ENCODE peak calls at places on chromosomes 16 and 17, in nine cellular contexts. S, A, Y, Q, V, H, M, J and N are unnamed samples.

GRCh38 chr17:78789663-78790181 is 7.6 kb upstream of the CYTH1 start:
- DNase-seq in S (no peak), A (peak; percentile 79), Y (no peak), Q (peak; percentile 87), V (no peak), H (no peak), M (no peak), J (peak; percentile 70), N (peak; percentile 93)

GRCh38 chr16:30761427-30761927 is 385 bp downstream of the CFAP119 start:
- DNase-seq in S (no peak), A (peak; percentile 30), Y (peak; percentile 70), Q (no peak), V (peak; percentile 23), H (no peak), M (no peak), J (peak; percentile 70), N (peak; percentile 59)

GRCh38 chr17:39928868-39929651 is 1.5 kb downstream of the LRRC3C start:
- DNase-seq in S (no peak), A (peak; percentile 97), Y (no peak), Q (no peak), V (no peak), H (no peak), M (peak; percentile 24), J (no peak), N (no peak)

GRCh38 chr17:36705651-36706436 is 104.5 kb downstream of the MRM1 start:
- DNase-seq in S (no peak), A (peak; percentile 38), Y (peak; percentile 72), Q (peak; percentile 66), V (no peak), H (no peak), M (no peak), J (no peak), N (peak; percentile 64)

GRCh38 chr17:40035162-40035559 is 19.0 kb downstream of the MED24 start:
- DNase-seq in S (no peak), A (peak; percentile 60), Y (peak; percentile 76), Q (peak; percentile 72), V (no peak), H (no peak), M (no peak), J (no peak), N (no peak)

GRCh38 chr16:78303946-78304345 is 204.5 kb downstream of the WWOX start:
- DNase-seq in S (no peak), A (peak; percentile 4), Y (no peak), Q (no peak), V (no peak), H (no peak), M (no peak), J (no peak), N (no peak)

GRCh38 chr17:77438241-77439204 is 297.8 kb downstream of the SEC14L1 start:
- DNase-seq in S (no peak), A (no peak), Y (no peak), Q (no peak), V (no peak), H (no peak), M (no peak), J (no peak), N (no peak)

GRCh38 chr17:2957631-2958286 is 105.6 kb downstream of the OR1D5 start:
- DNase-seq in S (no peak), A (peak; percentile 76), Y (no peak), Q (no peak), V (no peak), H (no peak), M (no peak), J (peak; percentile 13), N (peak; percentile 16)

GRCh38 chr16:81415757-81416156 is 28.9 kb upstream of the CMIP start:
- DNase-seq in S (no peak), A (no peak), Y (no peak), Q (no peak), V (no peak), H (no peak), M (no peak), J (no peak), N (no peak)

GRCh38 chr17:51397361-51398127 is 137.2 kb downstream of the UTP18 start:
- DNase-seq in S (no peak), A (peak; percentile 30), Y (no peak), Q (no peak), V (no peak), H (no peak), M (peak; percentile 54), J (no peak), N (no peak)

GRCh38 chr17:36120221-36120620 is 16.6 kb downstream of the CCL4 start:
- DNase-seq in S (no peak), A (no peak), Y (no peak), Q (no peak), V (no peak), H (no peak), M (no peak), J (no peak), N (no peak)

GRCh38 chr16:69796285-69797118 is 34.4 kb downstream of the WWP2 start:
- DNase-seq in S (no peak), A (peak; percentile 73), Y (peak; percentile 78), Q (no peak), V (no peak), H (no peak), M (no peak), J (no peak), N (peak; percentile 47)

GRCh38 chr16:1164382-1164781 is 11.5 kb downstream of the CACNA1H start:
- DNase-seq in S (no peak), A (no peak), Y (no peak), Q (no peak), V (no peak), H (no peak), M (no peak), J (no peak), N (no peak)

GRCh38 chr17:36717088-36717487 is 115.7 kb downstream of the MRM1 start:
- DNase-seq in S (no peak), A (no peak), Y (no peak), Q (no peak), V (no peak), H (no peak), M (no peak), J (no peak), N (no peak)

GRCh38 chr16:16131659-16132058 is 91.6 kb downstream of the ABCC6 start:
- DNase-seq in S (no peak), A (no peak), Y (no peak), Q (no peak), V (no peak), H (no peak), M (no peak), J (no peak), N (no peak)